ENCODE peak calls at places on chromosomes 16 and 17, in ten cellular contexts. Z is A549, I is stomach, P is caudate nucleus, L is upper lobe of right lung, X is Peyer's patch, O is GM23248, W is left ventricle myocardium inferior, G is body of pancreas, C is HCT116. T is an unnamed sample.

GRCh38 chr16:2470603-2471015 is 488 bp upstream of the NTN3 start:
- DNase-seq in Z (no peak), I (no peak), P (no peak), L (no peak), X (no peak), O (peak; percentile 37), W (no peak), G (no peak), C (no peak), T (no peak)

GRCh38 chr16:48384982-48385271 is 286 bp downstream of the SIAH1 start:
- DNase-seq in Z (no peak), I (no peak), P (no peak), L (no peak), X (no peak), O (no peak), W (peak; percentile 54), G (no peak), C (no peak), T (no peak)

GRCh38 chr17:69874220-69874670 is 200.8 kb upstream of the KCNJ16 start:
- DNase-seq in Z (no peak), I (no peak), P (no peak), L (no peak), X (no peak), O (peak; percentile 88), W (no peak), G (no peak), C (no peak), T (peak; percentile 20)

GRCh38 chr16:17194190-17194780 is 276.5 kb downstream of the XYLT1 start:
- DNase-seq in Z (no peak), I (peak; percentile 65), P (peak; percentile 3), L (peak; percentile 76), X (peak; percentile 56), O (peak; percentile 57), W (peak; percentile 27), G (peak; percentile 59), C (peak; percentile 24), T (no peak)

GRCh38 chr17:5422505-5422904 is 2.5 kb downstream of the RPAIN start:
- DNase-seq in Z (peak; percentile 50), I (no peak), P (no peak), L (no peak), X (no peak), O (peak; percentile 88), W (no peak), G (no peak), C (peak; percentile 35), T (no peak)

GRCh38 chr17:41026668-41027471 is at the start of gene KRTAP1-5:
- DNase-seq in Z (no peak), I (no peak), P (no peak), L (no peak), X (no peak), O (peak; percentile 82), W (no peak), G (peak; percentile 39), C (no peak), T (no peak)

GRCh38 chr16:25988089-25988488 is 296.3 kb downstream of the HS3ST4 start:
- DNase-seq in Z (no peak), I (no peak), P (no peak), L (no peak), X (no peak), O (no peak), W (no peak), G (no peak), C (no peak), T (no peak)

GRCh38 chr17:49762148-49762941 is 1.6 kb downstream of the FAM117A start:
- DNase-seq in Z (no peak), I (no peak), P (no peak), L (no peak), X (no peak), O (peak; percentile 33), W (no peak), G (no peak), C (no peak), T (peak; percentile 50)

GRCh38 chr16:70478169-70478568 is 23.8 kb downstream of the FCSK start:
- DNase-seq in Z (no peak), I (no peak), P (no peak), L (no peak), X (no peak), O (no peak), W (no peak), G (no peak), C (no peak), T (no peak)

GRCh38 chr16:74071996-74072559 is 224.5 kb upstream of the PSMD7 start:
- DNase-seq in Z (no peak), I (no peak), P (no peak), L (no peak), X (no peak), O (peak; percentile 19), W (no peak), G (no peak), C (no peak), T (no peak)

GRCh38 chr17:30548189-30548588 is 71.0 kb downstream of the GOSR1 start:
- DNase-seq in Z (no peak), I (no peak), P (no peak), L (no peak), X (no peak), O (no peak), W (no peak), G (no peak), C (no peak), T (no peak)

GRCh38 chr17:80125656-80126448 is 21.1 kb downstream of the EIF4A3 start:
- DNase-seq in Z (no peak), I (peak; percentile 11), P (no peak), L (no peak), X (no peak), O (peak; percentile 94), W (no peak), G (peak; percentile 51), C (no peak), T (no peak)

GRCh38 chr16:84528317-84528716 is 23.9 kb upstream of the MEAK7 start:
- DNase-seq in Z (no peak), I (no peak), P (no peak), L (no peak), X (no peak), O (no peak), W (no peak), G (no peak), C (no peak), T (no peak)

GRCh38 chr17:76935331-76935730 is 67.1 kb downstream of the MGAT5B start:
- DNase-seq in Z (no peak), I (no peak), P (no peak), L (no peak), X (no peak), O (peak; percentile 46), W (no peak), G (no peak), C (no peak), T (no peak)
- H3K27ac ChIP-seq in Z (peak overlapping the region; percentile 55), I (no peak overlapping the region), P (no peak overlapping the region), L (no peak overlapping the region), X (no peak overlapping the region), O (no peak overlapping the region), W (no peak overlapping the region), G (no peak overlapping the region), C (no peak overlapping the region), T (no peak overlapping the region)

DNA sequence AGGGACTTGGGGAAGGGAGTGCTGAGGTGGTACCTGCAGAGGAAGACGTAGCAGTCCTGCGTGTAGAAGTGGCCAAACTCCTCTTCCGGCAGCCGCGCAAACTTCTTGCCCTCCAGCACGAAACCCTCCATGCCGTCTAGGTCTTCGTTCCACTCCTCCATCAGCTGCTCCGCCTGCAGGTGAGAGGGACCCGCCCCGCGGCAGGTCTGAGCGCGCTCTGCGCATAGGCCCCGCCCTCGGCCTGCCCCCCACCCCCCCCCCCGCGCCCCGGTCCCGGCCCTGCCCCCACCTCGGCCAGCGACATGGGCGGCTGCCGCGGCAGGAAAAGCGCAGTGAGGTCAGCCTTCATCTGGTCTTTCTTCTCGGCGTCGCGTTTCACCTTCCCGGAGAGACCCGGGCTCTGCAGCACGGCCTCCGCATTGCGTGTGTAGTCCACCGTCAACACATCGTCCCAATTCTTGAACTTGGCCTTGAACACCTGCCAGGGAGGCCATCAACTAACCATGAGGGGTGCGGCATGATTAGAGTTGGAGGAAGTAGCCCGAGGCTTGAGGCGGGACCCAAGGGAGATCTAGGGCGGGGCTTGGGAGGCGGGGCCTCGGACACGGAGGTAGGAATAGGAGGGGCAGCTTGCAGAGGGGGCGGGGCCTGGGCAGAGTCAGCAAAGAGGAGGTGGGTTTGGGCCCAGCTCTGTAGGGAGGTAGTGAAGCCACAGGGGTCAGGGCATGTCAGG is 11.5 kb downstream of the FLII start:
- DNase-seq in Z (peak; percentile 86), I (peak; percentile 95), P (no peak), L (peak; percentile 94), X (peak; percentile 37), O (peak; percentile 63), W (peak; percentile 58), G (peak; percentile 82), C (no peak), T (peak; percentile 66)
- H3K27ac ChIP-seq in Z (no peak overlapping the region), I (peak overlapping the region; percentile 59), P (peak overlapping the region; percentile 42), L (no peak overlapping the region), X (peak overlapping the region; percentile 52), O (no peak overlapping the region), W (peak overlapping the region; percentile 87), G (peak overlapping the region; percentile 13), C (peak overlapping the region; percentile 39), T (peak overlapping the region; percentile 53)

GRCh38 chr17:12900474-12900873 is 111.2 kb downstream of the ARHGAP44 start:
- DNase-seq in Z (no peak), I (peak; percentile 33), P (no peak), L (no peak), X (no peak), O (no peak), W (no peak), G (no peak), C (no peak), T (no peak)

GRCh38 chr17:12899604-12900003 is 110.3 kb downstream of the ARHGAP44 start:
- DNase-seq in Z (no peak), I (no peak), P (no peak), L (no peak), X (no peak), O (no peak), W (no peak), G (no peak), C (no peak), T (no peak)

GRCh38 chr17:12902046-12902445 is 112.7 kb downstream of the ARHGAP44 start:
- DNase-seq in Z (no peak), I (no peak), P (no peak), L (no peak), X (no peak), O (no peak), W (no peak), G (no peak), C (no peak), T (no peak)

GRCh38 chr17:12896386-12896785 is 107.1 kb downstream of the ARHGAP44 start:
- DNase-seq in Z (no peak), I (no peak), P (no peak), L (no peak), X (no peak), O (no peak), W (no peak), G (no peak), C (no peak), T (no peak)

GRCh38 chr17:12898110-12898509 is 108.8 kb downstream of the ARHGAP44 start:
- DNase-seq in Z (no peak), I (no peak), P (no peak), L (no peak), X (no peak), O (no peak), W (no peak), G (no peak), C (no peak), T (no peak)
- H3K27ac ChIP-seq in Z (no peak overlapping the region), I (no peak overlapping the region), P (no peak overlapping the region), L (no peak overlapping the region), X (no peak overlapping the region), O (no peak overlapping the region), W (no peak overlapping the region), G (no peak overlapping the region), C (no peak overlapping the region), T (no peak overlapping the region)

GRCh38 chr16:50560903-50561863 is 13.0 kb downstream of the NKD1 start:
- DNase-seq in Z (no peak), I (no peak), P (no peak), L (no peak), X (no peak), O (no peak), W (no peak), G (no peak), C (no peak), T (no peak)
- H3K27ac ChIP-seq in Z (no peak overlapping the region), I (no peak overlapping the region), P (no peak overlapping the region), L (no peak overlapping the region), X (no peak overlapping the region), O (no peak overlapping the region), W (no peak overlapping the region), G (no peak overlapping the region), C (no peak overlapping the region), T (no peak overlapping the region)